ENCODE peak calls at places on chromosomes 1 and 21, in four cellular contexts. One of them, this sample, is unnamed.

GRCh38 chr1:50329332-50329932 is 93.8 kb downstream of the DMRTA2 start:
- DNase-seq in NCI-H1436 treated with DMSO at 0.1 percent for 48 hours: no peak
- DNase-seq in stimulated activated CD8-positive, alpha-beta memory T cell treated with anti-CD3 and anti-CD28 coated beads, Interleukin-12 subunit alpha, Interleukin-12 subunit beta, amount 100 ng/mL, for 4 hours: no peak
- DNase-seq in GM23338: peak; percentile 39
- DNase-seq in this sample: no peak

GRCh38 chr1:206469933-206470691 is at the start of gene IKBKE:
- DNase-seq in GM23338: peak; percentile 81
- DNase-seq in NCI-H1436 treated with DMSO at 0.1 percent for 48 hours: no peak
- DNase-seq in stimulated activated CD8-positive, alpha-beta memory T cell treated with anti-CD3 and anti-CD28 coated beads, Interleukin-12 subunit alpha, Interleukin-12 subunit beta, amount 100 ng/mL, for 4 hours: no peak
- DNase-seq in this sample: no peak

GRCh38 chr1:68016364-68016763 is 34.1 kb downstream of the DIRAS3 start:
- DNase-seq in GM23338: no peak
- DNase-seq in stimulated activated CD8-positive, alpha-beta memory T cell treated with anti-CD3 and anti-CD28 coated beads, Interleukin-12 subunit alpha, Interleukin-12 subunit beta, amount 100 ng/mL, for 4 hours: no peak
- DNase-seq in NCI-H1436 treated with DMSO at 0.1 percent for 48 hours: no peak
- DNase-seq in this sample: no peak

GRCh38 chr1:50357186-50357585 is 66.1 kb downstream of the DMRTA2 start:
- DNase-seq in stimulated activated CD8-positive, alpha-beta memory T cell treated with anti-CD3 and anti-CD28 coated beads, Interleukin-12 subunit alpha, Interleukin-12 subunit beta, amount 100 ng/mL, for 4 hours: no peak
- DNase-seq in GM23338: no peak
- DNase-seq in NCI-H1436 treated with DMSO at 0.1 percent for 48 hours: no peak
- DNase-seq in this sample: no peak

GRCh38 chr1:5374176-5374575 is 618.0 kb downstream of the NPHP4 start:
- DNase-seq in GM23338: no peak
- DNase-seq in NCI-H1436 treated with DMSO at 0.1 percent for 48 hours: no peak
- DNase-seq in stimulated activated CD8-positive, alpha-beta memory T cell treated with anti-CD3 and anti-CD28 coated beads, Interleukin-12 subunit alpha, Interleukin-12 subunit beta, amount 100 ng/mL, for 4 hours: no peak
- DNase-seq in this sample: no peak

GRCh38 chr1:40312238-40313205 is 4.6 kb downstream of the COL9A2 start:
- DNase-seq in stimulated activated CD8-positive, alpha-beta memory T cell treated with anti-CD3 and anti-CD28 coated beads, Interleukin-12 subunit alpha, Interleukin-12 subunit beta, amount 100 ng/mL, for 4 hours: no peak
- DNase-seq in GM23338: no peak
- DNase-seq in NCI-H1436 treated with DMSO at 0.1 percent for 48 hours: no peak
- DNase-seq in this sample: no peak

GRCh38 chr1:11800756-11801433 is 4.9 kb downstream of the MTHFR start:
- DNase-seq in GM23338: no peak
- DNase-seq in NCI-H1436 treated with DMSO at 0.1 percent for 48 hours: no peak
- DNase-seq in stimulated activated CD8-positive, alpha-beta memory T cell treated with anti-CD3 and anti-CD28 coated beads, Interleukin-12 subunit alpha, Interleukin-12 subunit beta, amount 100 ng/mL, for 4 hours: no peak
- DNase-seq in this sample: no peak

GRCh38 chr1:16009678-16010077 is 5.6 kb downstream of the SRARP start:
- DNase-seq in GM23338: no peak
- DNase-seq in NCI-H1436 treated with DMSO at 0.1 percent for 48 hours: no peak
- DNase-seq in stimulated activated CD8-positive, alpha-beta memory T cell treated with anti-CD3 and anti-CD28 coated beads, Interleukin-12 subunit alpha, Interleukin-12 subunit beta, amount 100 ng/mL, for 4 hours: no peak
- DNase-seq in this sample: no peak

GRCh38 chr1:35899941-35900340 is 16.9 kb downstream of the AGO1 start:
- DNase-seq in GM23338: no peak
- DNase-seq in stimulated activated CD8-positive, alpha-beta memory T cell treated with anti-CD3 and anti-CD28 coated beads, Interleukin-12 subunit alpha, Interleukin-12 subunit beta, amount 100 ng/mL, for 4 hours: no peak
- DNase-seq in NCI-H1436 treated with DMSO at 0.1 percent for 48 hours: no peak
- DNase-seq in this sample: no peak

GRCh38 chr1:181216571-181216994 is 128.1 kb downstream of the IER5 start:
- DNase-seq in NCI-H1436 treated with DMSO at 0.1 percent for 48 hours: no peak
- DNase-seq in stimulated activated CD8-positive, alpha-beta memory T cell treated with anti-CD3 and anti-CD28 coated beads, Interleukin-12 subunit alpha, Interleukin-12 subunit beta, amount 100 ng/mL, for 4 hours: no peak
- DNase-seq in GM23338: peak; percentile 12
- DNase-seq in this sample: no peak

GRCh38 chr1:41475346-41475745 is 9.1 kb downstream of the EDN2 start:
- DNase-seq in NCI-H1436 treated with DMSO at 0.1 percent for 48 hours: no peak
- DNase-seq in GM23338: no peak
- DNase-seq in stimulated activated CD8-positive, alpha-beta memory T cell treated with anti-CD3 and anti-CD28 coated beads, Interleukin-12 subunit alpha, Interleukin-12 subunit beta, amount 100 ng/mL, for 4 hours: no peak
- DNase-seq in this sample: no peak

GRCh38 chr21:33403786-33404571 is 766 bp downstream of the IFNGR2 start:
- DNase-seq in stimulated activated CD8-positive, alpha-beta memory T cell treated with anti-CD3 and anti-CD28 coated beads, Interleukin-12 subunit alpha, Interleukin-12 subunit beta, amount 100 ng/mL, for 4 hours: no peak
- DNase-seq in NCI-H1436 treated with DMSO at 0.1 percent for 48 hours: no peak
- DNase-seq in GM23338: peak; percentile 67
- DNase-seq in this sample: no peak

GRCh38 chr1:121518726-121519041 is 333.9 kb downstream of the SRGAP2C start:
- DNase-seq in stimulated activated CD8-positive, alpha-beta memory T cell treated with anti-CD3 and anti-CD28 coated beads, Interleukin-12 subunit alpha, Interleukin-12 subunit beta, amount 100 ng/mL, for 4 hours: no peak
- DNase-seq in GM23338: no peak
- DNase-seq in NCI-H1436 treated with DMSO at 0.1 percent for 48 hours: no peak
- DNase-seq in this sample: no peak

GRCh38 chr21:15141236-15141970 is 76.6 kb upstream of the NRIP1 start:
- DNase-seq in GM23338: no peak
- DNase-seq in NCI-H1436 treated with DMSO at 0.1 percent for 48 hours: no peak
- DNase-seq in stimulated activated CD8-positive, alpha-beta memory T cell treated with anti-CD3 and anti-CD28 coated beads, Interleukin-12 subunit alpha, Interleukin-12 subunit beta, amount 100 ng/mL, for 4 hours: no peak
- DNase-seq in this sample: no peak

GRCh38 chr1:174938306-174939000 is 61.3 kb upstream of the CACYBP start:
- DNase-seq in stimulated activated CD8-positive, alpha-beta memory T cell treated with anti-CD3 and anti-CD28 coated beads, Interleukin-12 subunit alpha, Interleukin-12 subunit beta, amount 100 ng/mL, for 4 hours: no peak
- DNase-seq in GM23338: no peak
- DNase-seq in NCI-H1436 treated with DMSO at 0.1 percent for 48 hours: no peak
- DNase-seq in this sample: no peak

GRCh38 chr21:31072486-31072885 is 34.2 kb upstream of the KRTAP19-8 start:
- DNase-seq in GM23338: no peak
- DNase-seq in NCI-H1436 treated with DMSO at 0.1 percent for 48 hours: no peak
- DNase-seq in stimulated activated CD8-positive, alpha-beta memory T cell treated with anti-CD3 and anti-CD28 coated beads, Interleukin-12 subunit alpha, Interleukin-12 subunit beta, amount 100 ng/mL, for 4 hours: no peak
- DNase-seq in this sample: no peak

GRCh38 chr1:226696552-226696951 is 42.5 kb downstream of the ITPKB start:
- DNase-seq in NCI-H1436 treated with DMSO at 0.1 percent for 48 hours: no peak
- DNase-seq in GM23338: no peak
- DNase-seq in stimulated activated CD8-positive, alpha-beta memory T cell treated with anti-CD3 and anti-CD28 coated beads, Interleukin-12 subunit alpha, Interleukin-12 subunit beta, amount 100 ng/mL, for 4 hours: no peak
- DNase-seq in this sample: no peak

GRCh38 chr1:93692983-93693591 is 11.4 kb upstream of the BCAR3 start:
- DNase-seq in GM23338: no peak
- DNase-seq in NCI-H1436 treated with DMSO at 0.1 percent for 48 hours: no peak
- DNase-seq in stimulated activated CD8-positive, alpha-beta memory T cell treated with anti-CD3 and anti-CD28 coated beads, Interleukin-12 subunit alpha, Interleukin-12 subunit beta, amount 100 ng/mL, for 4 hours: no peak
- DNase-seq in this sample: no peak

GRCh38 chr21:32499249-32500055 is 85.9 kb downstream of the TCP10L start:
- DNase-seq in NCI-H1436 treated with DMSO at 0.1 percent for 48 hours: no peak
- DNase-seq in stimulated activated CD8-positive, alpha-beta memory T cell treated with anti-CD3 and anti-CD28 coated beads, Interleukin-12 subunit alpha, Interleukin-12 subunit beta, amount 100 ng/mL, for 4 hours: no peak
- DNase-seq in GM23338: no peak
- DNase-seq in this sample: peak; percentile 43

GRCh38 chr1:229238674-229239415 is 32.1 kb upstream of the RAB4A start:
- DNase-seq in GM23338: peak; percentile 30
- DNase-seq in stimulated activated CD8-positive, alpha-beta memory T cell treated with anti-CD3 and anti-CD28 coated beads, Interleukin-12 subunit alpha, Interleukin-12 subunit beta, amount 100 ng/mL, for 4 hours: no peak
- DNase-seq in NCI-H1436 treated with DMSO at 0.1 percent for 48 hours: no peak
- DNase-seq in this sample: no peak

GRCh38 chr1:177959793-177960515 is 9.9 kb downstream of the SEC16B start:
- DNase-seq in NCI-H1436 treated with DMSO at 0.1 percent for 48 hours: no peak
- DNase-seq in GM23338: peak; percentile 74
- DNase-seq in stimulated activated CD8-positive, alpha-beta memory T cell treated with anti-CD3 and anti-CD28 coated beads, Interleukin-12 subunit alpha, Interleukin-12 subunit beta, amount 100 ng/mL, for 4 hours: no peak
- DNase-seq in this sample: no peak

GRCh38 chr1:44035726-44036408 is 4.6 kb upstream of the SLC6A9 start:
- DNase-seq in stimulated activated CD8-positive, alpha-beta memory T cell treated with anti-CD3 and anti-CD28 coated beads, Interleukin-12 subunit alpha, Interleukin-12 subunit beta, amount 100 ng/mL, for 4 hours: no peak
- DNase-seq in GM23338: no peak
- DNase-seq in NCI-H1436 treated with DMSO at 0.1 percent for 48 hours: no peak
- DNase-seq in this sample: no peak

GRCh38 chr1:2346691-2347408 is 44.5 kb downstream of the MORN1 start:
- DNase-seq in GM23338: no peak
- DNase-seq in NCI-H1436 treated with DMSO at 0.1 percent for 48 hours: no peak
- DNase-seq in stimulated activated CD8-positive, alpha-beta memory T cell treated with anti-CD3 and anti-CD28 coated beads, Interleukin-12 subunit alpha, Interleukin-12 subunit beta, amount 100 ng/mL, for 4 hours: no peak
- DNase-seq in this sample: no peak

GRCh38 chr1:81412954-81413353 is 387.8 kb upstream of the ADGRL2 start:
- DNase-seq in stimulated activated CD8-positive, alpha-beta memory T cell treated with anti-CD3 and anti-CD28 coated beads, Interleukin-12 subunit alpha, Interleukin-12 subunit beta, amount 100 ng/mL, for 4 hours: no peak
- DNase-seq in NCI-H1436 treated with DMSO at 0.1 percent for 48 hours: no peak
- DNase-seq in GM23338: peak; percentile 80
- DNase-seq in this sample: no peak

GRCh38 chr1:162168261-162168660 is 98.8 kb downstream of the NOS1AP start:
- DNase-seq in stimulated activated CD8-positive, alpha-beta memory T cell treated with anti-CD3 and anti-CD28 coated beads, Interleukin-12 subunit alpha, Interleukin-12 subunit beta, amount 100 ng/mL, for 4 hours: no peak
- DNase-seq in NCI-H1436 treated with DMSO at 0.1 percent for 48 hours: no peak
- DNase-seq in GM23338: no peak
- DNase-seq in this sample: no peak

GRCh38 chr1:227885135-227885647 is 62.5 kb downstream of the WNT9A start:
- DNase-seq in stimulated activated CD8-positive, alpha-beta memory T cell treated with anti-CD3 and anti-CD28 coated beads, Interleukin-12 subunit alpha, Interleukin-12 subunit beta, amount 100 ng/mL, for 4 hours: no peak
- DNase-seq in GM23338: no peak
- DNase-seq in NCI-H1436 treated with DMSO at 0.1 percent for 48 hours: no peak
- DNase-seq in this sample: no peak

GRCh38 chr1:6832789-6833188 is 47.5 kb downstream of the CAMTA1 start:
- DNase-seq in stimulated activated CD8-positive, alpha-beta memory T cell treated with anti-CD3 and anti-CD28 coated beads, Interleukin-12 subunit alpha, Interleukin-12 subunit beta, amount 100 ng/mL, for 4 hours: no peak
- DNase-seq in GM23338: no peak
- DNase-seq in NCI-H1436 treated with DMSO at 0.1 percent for 48 hours: no peak
- DNase-seq in this sample: no peak

GRCh38 chr1:155983191-155984023 is 5.1 kb upstream of the ARHGEF2 start:
- DNase-seq in stimulated activated CD8-positive, alpha-beta memory T cell treated with anti-CD3 and anti-CD28 coated beads, Interleukin-12 subunit alpha, Interleukin-12 subunit beta, amount 100 ng/mL, for 4 hours: no peak
- DNase-seq in NCI-H1436 treated with DMSO at 0.1 percent for 48 hours: no peak
- DNase-seq in GM23338: peak; percentile 74
- DNase-seq in this sample: peak; percentile 78

GRCh38 chr1:204443260-204443619 is 31.6 kb upstream of the PPP1R15B start:
- DNase-seq in stimulated activated CD8-positive, alpha-beta memory T cell treated with anti-CD3 and anti-CD28 coated beads, Interleukin-12 subunit alpha, Interleukin-12 subunit beta, amount 100 ng/mL, for 4 hours: no peak
- DNase-seq in GM23338: no peak
- DNase-seq in NCI-H1436 treated with DMSO at 0.1 percent for 48 hours: no peak
- DNase-seq in this sample: no peak

GRCh38 chr1:230827081-230827681 is 41.1 kb downstream of the C1orf198 start:
- DNase-seq in NCI-H1436 treated with DMSO at 0.1 percent for 48 hours: no peak
- DNase-seq in stimulated activated CD8-positive, alpha-beta memory T cell treated with anti-CD3 and anti-CD28 coated beads, Interleukin-12 subunit alpha, Interleukin-12 subunit beta, amount 100 ng/mL, for 4 hours: no peak
- DNase-seq in GM23338: no peak
- DNase-seq in this sample: no peak

GRCh38 chr1:50724626-50725286 is 235.3 kb downstream of the FAF1 start:
- DNase-seq in NCI-H1436 treated with DMSO at 0.1 percent for 48 hours: no peak
- DNase-seq in stimulated activated CD8-positive, alpha-beta memory T cell treated with anti-CD3 and anti-CD28 coated beads, Interleukin-12 subunit alpha, Interleukin-12 subunit beta, amount 100 ng/mL, for 4 hours: no peak
- DNase-seq in GM23338: no peak
- DNase-seq in this sample: no peak

This sample was measured in non-pigmented ciliary epithelial cell.